ENCODE peak calls at places on chromosomes 6 and 20, in four cellular contexts. One of them, this sample, is unnamed. For H3K4me1 and H3K36me3, the result is how much of the 10 kb centered on the place peaks cover.

GRCh38 chr20:45934046-45934586 is 367 bp upstream of the PCIF1 start:
- DNase-seq in lower lobe of right lung: peak
- DNase-seq in endodermal cell: peak
- DNase-seq in IMR-90: peak
- DNase-seq in this sample: peak

GRCh38 chr6:5660772-5661171 is 346.0 kb downstream of the NRN1 start:
- DNase-seq in lower lobe of right lung: no peak
- DNase-seq in endodermal cell: peak
- DNase-seq in IMR-90: no peak
- DNase-seq in this sample: no peak

GRCh38 chr6:7777062-7777461 is 51.2 kb downstream of the BMP6 start:
- DNase-seq in lower lobe of right lung: no peak
- DNase-seq in endodermal cell: no peak
- DNase-seq in IMR-90: no peak
- DNase-seq in this sample: no peak

GRCh38 chr6:36666726-36667591 is 11.6 kb upstream of the CDKN1A start:
- DNase-seq in lower lobe of right lung: peak
- DNase-seq in endodermal cell: peak
- DNase-seq in IMR-90: peak
- DNase-seq in this sample: peak

GRCh38 chr6:89986650-89987074 is 92.4 kb downstream of the GJA10 start:
- DNase-seq in lower lobe of right lung: no peak
- DNase-seq in endodermal cell: no peak
- DNase-seq in IMR-90: peak
- DNase-seq in this sample: no peak

GRCh38 chr6:84581494-84582259 is 182.7 kb downstream of the TBX18 start:
- DNase-seq in lower lobe of right lung: no peak
- DNase-seq in endodermal cell: no peak
- DNase-seq in IMR-90: peak
- DNase-seq in this sample: no peak

GRCh38 chr6:102981631-102982030 is 1588.1 kb downstream of the GRIK2 start:
- DNase-seq in lower lobe of right lung: no peak
- DNase-seq in endodermal cell: no peak
- DNase-seq in IMR-90: no peak
- DNase-seq in this sample: no peak

GRCh38 chr20:48329216-48329615 is 498.6 kb downstream of the PREX1 start:
- DNase-seq in lower lobe of right lung: no peak
- DNase-seq in endodermal cell: no peak
- DNase-seq in IMR-90: no peak
- DNase-seq in this sample: no peak

GRCh38 chr20:37556538-37556937 is 28.9 kb upstream of the BLCAP start:
- DNase-seq in lower lobe of right lung: no peak
- DNase-seq in endodermal cell: peak
- DNase-seq in IMR-90: no peak
- DNase-seq in this sample: no peak

GRCh38 chr6:75345413-75345812 is 60.8 kb upstream of the TMEM30A start:
- DNase-seq in lower lobe of right lung: no peak
- DNase-seq in endodermal cell: peak
- DNase-seq in IMR-90: no peak
- DNase-seq in this sample: peak

GRCh38 chr6:78476561-78476960 is 390.8 kb upstream of the IRAK1BP1 start:
- DNase-seq in lower lobe of right lung: no peak
- DNase-seq in endodermal cell: no peak
- DNase-seq in IMR-90: no peak
- DNase-seq in this sample: no peak

GRCh38 chr6:129704708-129705107 is 5.3 kb downstream of the ARHGAP18 start:
- DNase-seq in lower lobe of right lung: no peak
- DNase-seq in endodermal cell: no peak
- DNase-seq in IMR-90: no peak
- DNase-seq in this sample: no peak

GRCh38 chr6:33854572-33855030 is 50.8 kb upstream of the MLN start:
- DNase-seq in lower lobe of right lung: no peak
- DNase-seq in endodermal cell: no peak
- DNase-seq in IMR-90: no peak
- DNase-seq in this sample: no peak

GRCh38 chr6:48691420-48691819 is 580.4 kb upstream of the PTCHD4 start:
- DNase-seq in lower lobe of right lung: no peak
- DNase-seq in endodermal cell: no peak
- DNase-seq in IMR-90: no peak
- DNase-seq in this sample: no peak

GRCh38 chr6:15350386-15351083 is 104.7 kb downstream of the JARID2 start:
- DNase-seq in lower lobe of right lung: no peak
- DNase-seq in endodermal cell: no peak
- DNase-seq in IMR-90: no peak
- DNase-seq in this sample: no peak

GRCh38 chr20:4012631-4013030 is 2.7 kb downstream of the RNF24 start:
- DNase-seq in lower lobe of right lung: no peak
- DNase-seq in endodermal cell: no peak
- DNase-seq in IMR-90: peak
- DNase-seq in this sample: no peak

GRCh38 chr6:9334979-9335378 is 899.6 kb upstream of the SLC35B3 start:
- DNase-seq in lower lobe of right lung: no peak
- DNase-seq in endodermal cell: no peak
- DNase-seq in IMR-90: peak
- DNase-seq in this sample: no peak

GRCh38 chr6:96948631-96949030 is 24.1 kb downstream of the KLHL32 start:
- DNase-seq in lower lobe of right lung: no peak
- DNase-seq in endodermal cell: no peak
- DNase-seq in IMR-90: no peak
- DNase-seq in this sample: no peak

GRCh38 chr6:16338577-16339262 is 100.3 kb downstream of the GMPR start:
- DNase-seq in lower lobe of right lung: no peak
- DNase-seq in endodermal cell: peak
- DNase-seq in IMR-90: peak
- DNase-seq in this sample: no peak

GRCh38 chr20:50224553-50225255 is 34.1 kb downstream of the CEBPB start:
- DNase-seq in lower lobe of right lung: peak
- DNase-seq in endodermal cell: peak
- DNase-seq in IMR-90: peak
- DNase-seq in this sample: peak

GRCh38 chr6:7568021-7568420 is 22.0 kb upstream of the SNRNP48 start:
- DNase-seq in lower lobe of right lung: no peak
- DNase-seq in endodermal cell: no peak
- DNase-seq in IMR-90: peak
- DNase-seq in this sample: no peak

GRCh38 chr20:25508083-25508770 is 77.1 kb downstream of the NINL start:
- DNase-seq in lower lobe of right lung: no peak
- DNase-seq in endodermal cell: no peak
- DNase-seq in IMR-90: peak
- DNase-seq in this sample: no peak

GRCh38 chr6:167819640-167820039 is 7.1 kb upstream of the AFDN start:
- DNase-seq in lower lobe of right lung: no peak
- DNase-seq in endodermal cell: no peak
- DNase-seq in IMR-90: no peak
- DNase-seq in this sample: no peak

GRCh38 chr20:6718660-6719059 is 48.8 kb upstream of the BMP2 start:
- DNase-seq in lower lobe of right lung: no peak
- DNase-seq in endodermal cell: no peak
- DNase-seq in IMR-90: no peak
- DNase-seq in this sample: no peak

GRCh38 chr6:168541307-168541706 is 100.3 kb downstream of the SMOC2 start:
- DNase-seq in lower lobe of right lung: no peak
- DNase-seq in endodermal cell: no peak
- DNase-seq in IMR-90: no peak
- DNase-seq in this sample: no peak

GRCh38 chr6:27766405-27766804 is 145.8 kb downstream of the OR2B2 start:
- DNase-seq in lower lobe of right lung: no peak
- DNase-seq in endodermal cell: peak
- DNase-seq in IMR-90: no peak
- DNase-seq in this sample: no peak

GRCh38 chr6:36874016-36874442 is 574 bp downstream of the PPIL1 start:
- DNase-seq in lower lobe of right lung: no peak
- DNase-seq in endodermal cell: no peak
- DNase-seq in IMR-90: peak
- DNase-seq in this sample: no peak

GRCh38 chr6:11730645-11731044 is 48.0 kb downstream of the ADTRP start:
- DNase-seq in lower lobe of right lung: no peak
- DNase-seq in endodermal cell: no peak
- DNase-seq in IMR-90: no peak
- DNase-seq in this sample: no peak

GRCh38 chr6:163750436-163751031 is 336.0 kb downstream of the QKI start:
- DNase-seq in lower lobe of right lung: no peak
- DNase-seq in endodermal cell: peak
- DNase-seq in IMR-90: no peak
- DNase-seq in this sample: no peak

GRCh38 chr6:116190550-116190949 is 63.3 kb downstream of the TSPYL4 start:
- DNase-seq in lower lobe of right lung: no peak
- DNase-seq in endodermal cell: no peak
- DNase-seq in IMR-90: peak
- DNase-seq in this sample: no peak

GRCh38 chr6:118693562-118693961 is 42.2 kb upstream of the CEP85L start:
- DNase-seq in lower lobe of right lung: no peak
- DNase-seq in endodermal cell: no peak
- DNase-seq in IMR-90: no peak
- DNase-seq in this sample: no peak

GRCh38 chr20:46128310-46129151 is 10.4 kb downstream of the CD40 start:
- DNase-seq in lower lobe of right lung: no peak
- DNase-seq in endodermal cell: peak
- DNase-seq in IMR-90: no peak
- DNase-seq in this sample: peak

GRCh38 chr6:15678514-15678913 is 15.7 kb upstream of the DTNBP1 start:
- DNase-seq in lower lobe of right lung: no peak
- DNase-seq in endodermal cell: no peak
- DNase-seq in IMR-90: no peak
- DNase-seq in this sample: no peak

GRCh38 chr20:52869698-52870288 is 102.4 kb upstream of the TSHZ2 start:
- DNase-seq in lower lobe of right lung: no peak
- DNase-seq in endodermal cell: no peak
- DNase-seq in IMR-90: no peak
- DNase-seq in this sample: no peak

GRCh38 chr6:142854589-142855488 is 90.1 kb downstream of the HIVEP2 start:
- DNase-seq in lower lobe of right lung: no peak
- DNase-seq in endodermal cell: no peak
- DNase-seq in IMR-90: no peak
- DNase-seq in this sample: no peak
- H3K4me1 ChIP-seq in lower lobe of right lung: under half
- H3K4me1 ChIP-seq in endodermal cell: under half
- H3K4me1 ChIP-seq in IMR-90: under half
- H3K4me1 ChIP-seq in this sample: under half

DNA sequence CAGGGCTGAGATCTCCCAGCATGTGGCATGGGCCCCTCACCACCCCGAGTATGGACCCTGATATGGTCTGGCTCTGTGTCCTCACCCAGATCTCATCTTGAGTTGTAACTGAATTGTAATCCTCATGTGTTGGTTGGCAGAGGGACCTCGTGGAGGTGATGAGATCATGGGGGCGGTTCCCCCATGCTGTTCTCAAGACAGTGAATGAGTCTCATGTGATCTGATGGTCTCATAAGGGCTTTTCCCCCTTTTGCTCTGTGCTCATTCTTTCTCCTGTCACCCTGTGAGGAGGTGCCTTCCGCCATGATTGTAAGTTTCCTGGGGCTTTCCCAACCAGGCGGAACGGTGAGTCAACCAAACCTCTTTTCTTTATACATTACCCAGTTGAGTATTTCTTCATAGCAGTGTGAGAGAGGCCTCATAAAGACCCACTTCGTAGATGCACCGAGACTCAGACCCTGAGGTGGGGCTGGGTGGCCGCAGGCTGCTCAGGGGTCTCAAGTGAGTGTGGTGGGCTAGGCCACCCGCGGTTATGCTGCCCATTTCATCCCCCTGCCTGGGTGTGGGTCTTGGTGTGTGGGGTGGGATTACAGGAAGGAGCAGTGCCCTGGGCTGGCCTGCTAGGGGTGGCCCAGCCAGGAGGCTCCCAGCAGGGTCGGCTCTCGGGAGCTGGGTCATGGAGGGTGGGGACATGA is 26.2 kb upstream of the GATA5 start:
- DNase-seq in lower lobe of right lung: no peak
- DNase-seq in endodermal cell: no peak
- DNase-seq in IMR-90: peak
- DNase-seq in this sample: no peak
- H3K4me3 ChIP-seq in lower lobe of right lung: no peak
- H3K4me3 ChIP-seq in endodermal cell: no peak
- H3K4me3 ChIP-seq in IMR-90: no peak
- H3K4me3 ChIP-seq in this sample: no peak

GRCh38 chr20:59756241-59756640 is 151.9 kb downstream of the PHACTR3 start:
- DNase-seq in lower lobe of right lung: no peak
- DNase-seq in endodermal cell: no peak
- DNase-seq in IMR-90: no peak
- DNase-seq in this sample: no peak
- H3K36me3 ChIP-seq in lower lobe of right lung: under half
- H3K36me3 ChIP-seq in endodermal cell: under half
- H3K36me3 ChIP-seq in IMR-90: under half
- H3K36me3 ChIP-seq in this sample: under half

GRCh38 chr6:158559338-158559894 is 475 bp upstream of the TMEM181 start:
- DNase-seq in lower lobe of right lung: no peak
- DNase-seq in endodermal cell: no peak
- DNase-seq in IMR-90: no peak
- DNase-seq in this sample: no peak
- H3K4me1 ChIP-seq in lower lobe of right lung: under half
- H3K4me1 ChIP-seq in endodermal cell: under half
- H3K4me1 ChIP-seq in IMR-90: under half
- H3K4me1 ChIP-seq in this sample: under half

GRCh38 chr6:126202689-126203088 is 137.2 kb upstream of the CENPW start:
- DNase-seq in lower lobe of right lung: no peak
- DNase-seq in endodermal cell: no peak
- DNase-seq in IMR-90: no peak
- DNase-seq in this sample: no peak

GRCh38 chr6:126198581-126198980 is 141.3 kb upstream of the CENPW start:
- DNase-seq in lower lobe of right lung: no peak
- DNase-seq in endodermal cell: no peak
- DNase-seq in IMR-90: no peak
- DNase-seq in this sample: peak

GRCh38 chr6:126204598-126204997 is 135.3 kb upstream of the CENPW start:
- DNase-seq in lower lobe of right lung: no peak
- DNase-seq in endodermal cell: no peak
- DNase-seq in IMR-90: no peak
- DNase-seq in this sample: no peak

GRCh38 chr6:126195625-126196236 is 144.2 kb upstream of the CENPW start:
- DNase-seq in lower lobe of right lung: no peak
- DNase-seq in endodermal cell: no peak
- DNase-seq in IMR-90: peak
- DNase-seq in this sample: no peak

GRCh38 chr6:126199482-126199881 is 140.4 kb upstream of the CENPW start:
- DNase-seq in lower lobe of right lung: no peak
- DNase-seq in endodermal cell: no peak
- DNase-seq in IMR-90: no peak
- DNase-seq in this sample: no peak
- H3K4me3 ChIP-seq in lower lobe of right lung: no peak
- H3K4me3 ChIP-seq in endodermal cell: no peak
- H3K4me3 ChIP-seq in IMR-90: no peak
- H3K4me3 ChIP-seq in this sample: no peak

GRCh38 chr6:24836116-24836515 is 37.4 kb upstream of the ARMH2 start:
- DNase-seq in lower lobe of right lung: no peak
- DNase-seq in endodermal cell: no peak
- DNase-seq in IMR-90: no peak
- DNase-seq in this sample: no peak
- H3K36me3 ChIP-seq in lower lobe of right lung: under half
- H3K36me3 ChIP-seq in endodermal cell: under half
- H3K36me3 ChIP-seq in IMR-90: under half
- H3K36me3 ChIP-seq in this sample: under half

DNA sequence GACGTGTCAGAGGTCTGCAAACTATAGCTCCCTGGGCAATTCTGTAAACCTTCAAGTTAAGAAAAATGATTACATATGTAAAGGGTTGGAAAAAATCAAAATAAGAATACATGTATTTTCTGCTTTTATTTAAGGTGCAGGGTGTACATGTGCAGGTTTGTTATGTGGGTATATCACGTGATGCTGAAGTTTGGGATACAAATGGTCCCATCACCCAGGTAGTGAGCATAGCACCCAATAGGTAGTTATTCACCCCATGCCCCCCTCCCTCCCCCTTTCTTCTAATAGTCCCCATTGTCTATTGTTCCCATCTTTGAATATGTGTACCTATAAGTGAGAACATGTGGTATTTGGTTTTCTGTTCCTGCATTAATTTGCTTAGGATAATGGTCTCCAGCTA is 51.1 kb upstream of the GCM1 start:
- DNase-seq in lower lobe of right lung: no peak
- DNase-seq in endodermal cell: no peak
- DNase-seq in IMR-90: no peak
- DNase-seq in this sample: no peak
- H3K4me1 ChIP-seq in lower lobe of right lung: under half
- H3K4me1 ChIP-seq in endodermal cell: under half
- H3K4me1 ChIP-seq in IMR-90: under half
- H3K4me1 ChIP-seq in this sample: under half

This sample was measured in HAP-1.